ENCODE peak calls at places on chromosomes 3 and 15, in eight cellular contexts. V is endothelial cell; R is hippocampal formation; N is C1 segment of cervical spinal cord; U is T1000; O is T-helper 9 cell; H is stimulated activated CD8-positive, alpha-beta memory T cell treated with anti-CD3 and anti-CD28 coated beads, Interleukin-4, amount 100 ng/mL, for 4 hours; I is GM23338. E is an unnamed sample.

GRCh38 chr3:173429076-173429475 is 31.5 kb downstream of the NLGN1 start:
- DNase-seq in I (no peak), H (no peak), V (no peak), U (no peak), N (no peak), O (no peak), R (no peak), E (no peak)

GRCh38 chr3:127822836-127823589 is 698 bp upstream of the MGLL start:
- DNase-seq in N (no peak), V (peak), H (no peak), I (peak), O (no peak), R (peak), U (no peak), E (peak)

GRCh38 chr15:51600114-51600513 is 22.5 kb downstream of the DMXL2 start:
- DNase-seq in V (no peak), N (no peak), U (no peak), R (no peak), O (no peak), I (no peak), H (no peak), E (no peak)

GRCh38 chr3:53804697-53805462 is 41.3 kb downstream of the CHDH start:
- DNase-seq in I (no peak), R (no peak), V (no peak), U (peak), H (no peak), N (no peak), O (no peak), E (no peak)

GRCh38 chr3:150216041-150216811 is 191.9 kb upstream of the TSC22D2 start:
- DNase-seq in O (no peak), N (no peak), V (no peak), I (no peak), R (no peak), H (no peak), U (peak), E (no peak)

GRCh38 chr15:39631357-39631756 is 50.5 kb downstream of the THBS1 start:
- DNase-seq in O (no peak), U (no peak), I (no peak), V (no peak), R (no peak), H (no peak), N (no peak), E (no peak)

GRCh38 chr3:65995030-65995429 is 43.7 kb downstream of the MAGI1 start:
- DNase-seq in I (no peak), O (no peak), R (no peak), N (no peak), V (no peak), U (no peak), H (no peak), E (no peak)

GRCh38 chr15:52804526-52805081 is 14.5 kb upstream of the ONECUT1 start:
- DNase-seq in H (no peak), N (no peak), V (peak), O (no peak), I (peak), U (no peak), R (no peak), E (no peak)

GRCh38 chr3:23921052-23921511 is 4.2 kb downstream of the RPL15 start:
- DNase-seq in I (no peak), O (no peak), H (no peak), V (no peak), R (no peak), N (no peak), U (no peak), E (no peak)

GRCh38 chr15:34154725-34155204 is 52.9 kb downstream of the PGBD4 start:
- DNase-seq in R (no peak), U (peak), O (no peak), V (no peak), N (no peak), H (no peak), I (peak), E (no peak)

GRCh38 chr3:52520141-52520667 is 13.5 kb downstream of the NT5DC2 start:
- DNase-seq in V (no peak), N (no peak), U (no peak), H (no peak), R (no peak), I (no peak), O (no peak), E (no peak)

GRCh38 chr3:150544726-150545125 is 1.6 kb downstream of the SERP1 start:
- DNase-seq in U (no peak), I (no peak), O (no peak), H (no peak), R (no peak), V (no peak), N (no peak), E (no peak)

GRCh38 chr15:31372635-31373091 is 46.0 kb downstream of the KLF13 start:
- DNase-seq in U (peak), V (peak), R (peak), I (peak), H (no peak), N (no peak), O (no peak), E (peak)

GRCh38 chr3:78283994-78284393 is 1244.1 kb downstream of the ROBO2 start:
- DNase-seq in I (no peak), U (no peak), O (no peak), V (no peak), R (no peak), N (no peak), H (no peak), E (no peak)

GRCh38 chr3:143001034-143001368 is 369 bp upstream of the U2SURP start:
- DNase-seq in I (no peak), N (no peak), U (no peak), O (no peak), V (no peak), H (no peak), R (no peak), E (no peak)

GRCh38 chr15:39781967-39782292 is 711 bp downstream of the FSIP1 start:
- DNase-seq in V (no peak), R (no peak), U (no peak), H (no peak), O (no peak), N (no peak), I (no peak), E (no peak)

E was measured in body of pancreas.